ENCODE peak calls at places on chromosomes 7 and 10, in eight cellular contexts. One of them, this sample, is unnamed.

GRCh38 chr7:152512711-152513110 is 76.9 kb upstream of the KMT2C start:
- DNase-seq in AG08395: no peak
- DNase-seq in iris pigment epithelial cell: no peak
- DNase-seq in activated T-helper 9 cell treated with anti-CD3 and anti-CD28 coated beads, Interleukin-2, amount 50 U/mL, for 16 hours: no peak
- DNase-seq in A673: no peak
- DNase-seq in COLO829: no peak
- DNase-seq in body of pancreas: no peak
- DNase-seq in NCI-H1092: no peak
- DNase-seq in this sample: no peak

GRCh38 chr10:113782367-113782766 is 30.9 kb downstream of the PLEKHS1 start:
- DNase-seq in AG08395: no peak
- DNase-seq in iris pigment epithelial cell: no peak
- DNase-seq in activated T-helper 9 cell treated with anti-CD3 and anti-CD28 coated beads, Interleukin-2, amount 50 U/mL, for 16 hours: no peak
- DNase-seq in A673: no peak
- DNase-seq in COLO829: no peak
- DNase-seq in body of pancreas: no peak
- DNase-seq in NCI-H1092: no peak
- DNase-seq in this sample: no peak

GRCh38 chr10:5911670-5912069 is 21.6 kb downstream of the FBH1 start:
- DNase-seq in AG08395: no peak
- DNase-seq in iris pigment epithelial cell: no peak
- DNase-seq in activated T-helper 9 cell treated with anti-CD3 and anti-CD28 coated beads, Interleukin-2, amount 50 U/mL, for 16 hours: no peak
- DNase-seq in A673: no peak
- DNase-seq in COLO829: no peak
- DNase-seq in body of pancreas: no peak
- DNase-seq in NCI-H1092: no peak
- DNase-seq in this sample: no peak

GRCh38 chr10:62761115-62761514 is 43.4 kb upstream of the ADO start:
- DNase-seq in AG08395: no peak
- DNase-seq in iris pigment epithelial cell: no peak
- DNase-seq in activated T-helper 9 cell treated with anti-CD3 and anti-CD28 coated beads, Interleukin-2, amount 50 U/mL, for 16 hours: no peak
- DNase-seq in A673: no peak
- DNase-seq in COLO829: no peak
- DNase-seq in body of pancreas: no peak
- DNase-seq in NCI-H1092: no peak
- DNase-seq in this sample: no peak

GRCh38 chr7:101564778-101565211 is 64.3 kb downstream of the MYL10 start:
- DNase-seq in AG08395: no peak
- DNase-seq in iris pigment epithelial cell: no peak
- DNase-seq in activated T-helper 9 cell treated with anti-CD3 and anti-CD28 coated beads, Interleukin-2, amount 50 U/mL, for 16 hours: no peak
- DNase-seq in A673: peak; percentile 46
- DNase-seq in COLO829: peak; percentile 77
- DNase-seq in body of pancreas: peak; percentile 6
- DNase-seq in NCI-H1092: no peak
- DNase-seq in this sample: no peak

GRCh38 chr10:133464582-133465031 is 10.9 kb downstream of the SCART1 start:
- DNase-seq in AG08395: no peak
- DNase-seq in iris pigment epithelial cell: no peak
- DNase-seq in activated T-helper 9 cell treated with anti-CD3 and anti-CD28 coated beads, Interleukin-2, amount 50 U/mL, for 16 hours: no peak
- DNase-seq in A673: no peak
- DNase-seq in COLO829: no peak
- DNase-seq in body of pancreas: no peak
- DNase-seq in NCI-H1092: no peak
- DNase-seq in this sample: no peak

GRCh38 chr7:20598479-20599419 is 16.7 kb upstream of the ABCB5 start:
- DNase-seq in AG08395: peak; percentile 58
- DNase-seq in iris pigment epithelial cell: peak; percentile 70
- DNase-seq in activated T-helper 9 cell treated with anti-CD3 and anti-CD28 coated beads, Interleukin-2, amount 50 U/mL, for 16 hours: no peak
- DNase-seq in A673: peak; percentile 74
- DNase-seq in COLO829: peak; percentile 83
- DNase-seq in body of pancreas: no peak
- DNase-seq in NCI-H1092: peak; percentile 24
- DNase-seq in this sample: no peak

GRCh38 chr10:75440271-75440793 is 8.9 kb downstream of the LRMDA start:
- DNase-seq in AG08395: no peak
- DNase-seq in iris pigment epithelial cell: no peak
- DNase-seq in activated T-helper 9 cell treated with anti-CD3 and anti-CD28 coated beads, Interleukin-2, amount 50 U/mL, for 16 hours: no peak
- DNase-seq in A673: no peak
- DNase-seq in COLO829: no peak
- DNase-seq in body of pancreas: no peak
- DNase-seq in NCI-H1092: no peak
- DNase-seq in this sample: no peak

GRCh38 chr10:95792874-95793285 is 36.9 kb downstream of the ENTPD1 start:
- DNase-seq in AG08395: peak; percentile 15
- DNase-seq in iris pigment epithelial cell: peak; percentile 80
- DNase-seq in activated T-helper 9 cell treated with anti-CD3 and anti-CD28 coated beads, Interleukin-2, amount 50 U/mL, for 16 hours: no peak
- DNase-seq in A673: no peak
- DNase-seq in COLO829: no peak
- DNase-seq in body of pancreas: peak; percentile 25
- DNase-seq in NCI-H1092: no peak
- DNase-seq in this sample: no peak

GRCh38 chr7:107286751-107287621 is 118.2 kb downstream of the HBP1 start:
- DNase-seq in AG08395: no peak
- DNase-seq in iris pigment epithelial cell: no peak
- DNase-seq in activated T-helper 9 cell treated with anti-CD3 and anti-CD28 coated beads, Interleukin-2, amount 50 U/mL, for 16 hours: no peak
- DNase-seq in A673: no peak
- DNase-seq in COLO829: no peak
- DNase-seq in body of pancreas: no peak
- DNase-seq in NCI-H1092: no peak
- DNase-seq in this sample: no peak

GRCh38 chr10:107492389-107492788 is 327.9 kb upstream of the SORCS1 start:
- DNase-seq in AG08395: no peak
- DNase-seq in iris pigment epithelial cell: no peak
- DNase-seq in activated T-helper 9 cell treated with anti-CD3 and anti-CD28 coated beads, Interleukin-2, amount 50 U/mL, for 16 hours: no peak
- DNase-seq in A673: no peak
- DNase-seq in COLO829: no peak
- DNase-seq in body of pancreas: no peak
- DNase-seq in NCI-H1092: no peak
- DNase-seq in this sample: no peak

GRCh38 chr7:142496545-142496991 is 238.7 kb upstream of the PRSS58 start:
- DNase-seq in AG08395: peak; percentile 50
- DNase-seq in iris pigment epithelial cell: peak; percentile 43
- DNase-seq in activated T-helper 9 cell treated with anti-CD3 and anti-CD28 coated beads, Interleukin-2, amount 50 U/mL, for 16 hours: no peak
- DNase-seq in A673: peak; percentile 56
- DNase-seq in COLO829: peak; percentile 42
- DNase-seq in body of pancreas: no peak
- DNase-seq in NCI-H1092: no peak
- DNase-seq in this sample: no peak

GRCh38 chr7:119935418-119936025 is 337.5 kb upstream of the KCND2 start:
- DNase-seq in AG08395: no peak
- DNase-seq in iris pigment epithelial cell: peak; percentile 46
- DNase-seq in activated T-helper 9 cell treated with anti-CD3 and anti-CD28 coated beads, Interleukin-2, amount 50 U/mL, for 16 hours: no peak
- DNase-seq in A673: peak; percentile 52
- DNase-seq in COLO829: peak; percentile 15
- DNase-seq in body of pancreas: no peak
- DNase-seq in NCI-H1092: peak; percentile 24
- DNase-seq in this sample: no peak

GRCh38 chr7:19958309-19958896 is 185.0 kb upstream of the TMEM196 start:
- DNase-seq in AG08395: peak; percentile 80
- DNase-seq in iris pigment epithelial cell: peak; percentile 90
- DNase-seq in activated T-helper 9 cell treated with anti-CD3 and anti-CD28 coated beads, Interleukin-2, amount 50 U/mL, for 16 hours: no peak
- DNase-seq in A673: no peak
- DNase-seq in COLO829: peak; percentile 64
- DNase-seq in body of pancreas: no peak
- DNase-seq in NCI-H1092: no peak
- DNase-seq in this sample: no peak

GRCh38 chr10:68106656-68107055 is 2.6 kb upstream of the MYPN start:
- DNase-seq in AG08395: peak; percentile 74
- DNase-seq in iris pigment epithelial cell: peak; percentile 93
- DNase-seq in activated T-helper 9 cell treated with anti-CD3 and anti-CD28 coated beads, Interleukin-2, amount 50 U/mL, for 16 hours: no peak
- DNase-seq in A673: peak; percentile 48
- DNase-seq in COLO829: peak; percentile 9
- DNase-seq in body of pancreas: no peak
- DNase-seq in NCI-H1092: no peak
- DNase-seq in this sample: no peak

GRCh38 chr10:50622497-50623298 is 1.1 kb downstream of the SGMS1 start:
- DNase-seq in AG08395: peak; percentile 34
- DNase-seq in iris pigment epithelial cell: peak; percentile 61
- DNase-seq in activated T-helper 9 cell treated with anti-CD3 and anti-CD28 coated beads, Interleukin-2, amount 50 U/mL, for 16 hours: peak; percentile 20
- DNase-seq in A673: peak; percentile 39
- DNase-seq in COLO829: no peak
- DNase-seq in body of pancreas: peak; percentile 55
- DNase-seq in NCI-H1092: no peak
- DNase-seq in this sample: peak; percentile 86

GRCh38 chr7:73933091-73933490 is 72.1 kb downstream of the TMEM270 start:
- DNase-seq in AG08395: no peak
- DNase-seq in iris pigment epithelial cell: no peak
- DNase-seq in activated T-helper 9 cell treated with anti-CD3 and anti-CD28 coated beads, Interleukin-2, amount 50 U/mL, for 16 hours: no peak
- DNase-seq in A673: no peak
- DNase-seq in COLO829: no peak
- DNase-seq in body of pancreas: no peak
- DNase-seq in NCI-H1092: no peak
- DNase-seq in this sample: no peak

GRCh38 chr7:33423646-33424020 is 294.3 kb downstream of the BBS9 start:
- DNase-seq in AG08395: no peak
- DNase-seq in iris pigment epithelial cell: no peak
- DNase-seq in activated T-helper 9 cell treated with anti-CD3 and anti-CD28 coated beads, Interleukin-2, amount 50 U/mL, for 16 hours: no peak
- DNase-seq in A673: peak; percentile 13
- DNase-seq in COLO829: peak; percentile 19
- DNase-seq in body of pancreas: no peak
- DNase-seq in NCI-H1092: no peak
- DNase-seq in this sample: no peak

GRCh38 chr7:36535866-36536664 is 146.4 kb downstream of the ANLN start:
- DNase-seq in AG08395: no peak
- DNase-seq in iris pigment epithelial cell: peak; percentile 12
- DNase-seq in activated T-helper 9 cell treated with anti-CD3 and anti-CD28 coated beads, Interleukin-2, amount 50 U/mL, for 16 hours: no peak
- DNase-seq in A673: no peak
- DNase-seq in COLO829: no peak
- DNase-seq in body of pancreas: no peak
- DNase-seq in NCI-H1092: no peak
- DNase-seq in this sample: no peak

GRCh38 chr10:34916368-34916767 is 101.3 kb upstream of the PARD3 start:
- DNase-seq in AG08395: peak; percentile 68
- DNase-seq in iris pigment epithelial cell: peak; percentile 93
- DNase-seq in activated T-helper 9 cell treated with anti-CD3 and anti-CD28 coated beads, Interleukin-2, amount 50 U/mL, for 16 hours: no peak
- DNase-seq in A673: no peak
- DNase-seq in COLO829: peak; percentile 43
- DNase-seq in body of pancreas: no peak
- DNase-seq in NCI-H1092: no peak
- DNase-seq in this sample: no peak

GRCh38 chr7:98869374-98870070 is at the start of gene TMEM130:
- DNase-seq in AG08395: no peak
- DNase-seq in iris pigment epithelial cell: no peak
- DNase-seq in activated T-helper 9 cell treated with anti-CD3 and anti-CD28 coated beads, Interleukin-2, amount 50 U/mL, for 16 hours: no peak
- DNase-seq in A673: no peak
- DNase-seq in COLO829: no peak
- DNase-seq in body of pancreas: no peak
- DNase-seq in NCI-H1092: no peak
- DNase-seq in this sample: peak; percentile 46